ENCODE peak calls at places on chromosomes 6 and 20, in six cellular contexts. M, J, F, D, U and L are unnamed samples.

GRCh38 chr20:58651823-58652605 is 931 bp downstream of the STX16 start:
- DNase-seq in F (peak), D (peak), J (no peak), U (peak), M (peak), L (peak)

GRCh38 chr20:3803854-3804253 is 7.7 kb downstream of the CDC25B start:
- DNase-seq in U (no peak), M (no peak), J (no peak), D (no peak), F (no peak), L (no peak)

GRCh38 chr6:162899148-162899547 is 171.4 kb downstream of the PACRG start:
- DNase-seq in U (no peak), D (no peak), J (no peak), M (no peak), F (no peak), L (no peak)

GRCh38 chr20:60206259-60206658 is 248.0 kb downstream of the CDH26 start:
- DNase-seq in J (peak), D (no peak), F (no peak), U (peak), M (peak), L (no peak)

GRCh38 chr6:70669133-70669532 is 1.4 kb downstream of the SMAP1 start:
- DNase-seq in F (no peak), D (no peak), J (no peak), M (peak), U (no peak), L (no peak)

GRCh38 chr20:64188682-64189529 is 24.7 kb downstream of the MYT1 start:
- DNase-seq in J (no peak), U (peak), F (no peak), M (peak), D (no peak), L (no peak)

GRCh38 chr6:22133352-22133751 is 163.5 kb downstream of the PRL start:
- DNase-seq in M (no peak), D (no peak), U (no peak), J (no peak), F (no peak), L (no peak)

GRCh38 chr6:165877773-165878172 is 214.7 kb upstream of the PDE10A start:
- DNase-seq in M (no peak), J (no peak), F (no peak), U (no peak), D (no peak), L (no peak)

GRCh38 chr20:22729180-22729579 is 144.8 kb upstream of the FOXA2 start:
- DNase-seq in J (no peak), F (no peak), D (no peak), M (no peak), U (no peak), L (no peak)

GRCh38 chr6:2558861-2559811 is 191.6 kb downstream of the MYLK4 start:
- DNase-seq in U (no peak), M (no peak), J (no peak), D (no peak), F (no peak), L (no peak)

GRCh38 chr6:6315660-6316059 is 4.8 kb downstream of the F13A1 start:
- DNase-seq in F (no peak), J (no peak), M (peak), U (peak), D (no peak), L (no peak)

GRCh38 chr6:18121580-18122127 is 823 bp downstream of the NHLRC1 start:
- DNase-seq in M (no peak), F (no peak), U (no peak), D (no peak), J (no peak), L (no peak)
- H3K4me3 ChIP-seq in M (no peak), F (peak), U (no peak), D (peak), J (peak), L (no peak)

GRCh38 chr20:53940883-53941546 is 129.4 kb downstream of the BCAS1 start:
- DNase-seq in F (no peak), U (peak), M (peak), D (no peak), J (no peak), L (no peak)
- H3K4me3 ChIP-seq in F (peak), U (no peak), M (peak), D (no peak), J (no peak), L (peak)

GRCh38 chr6:3759656-3760245 is 8.2 kb upstream of the PXDC1 start:
- DNase-seq in F (no peak), M (peak), D (no peak), J (peak), U (peak), L (no peak)
- H3K4me3 ChIP-seq in F (no peak), M (no peak), D (no peak), J (no peak), U (no peak), L (no peak)

GRCh38 chr6:157585274-157586087 is 204.5 kb downstream of the ZDHHC14 start:
- DNase-seq in U (no peak), J (no peak), D (no peak), M (no peak), F (no peak), L (no peak)

GRCh38 chr6:157587127-157587729 is 206.2 kb downstream of the ZDHHC14 start:
- DNase-seq in U (no peak), D (no peak), M (no peak), F (no peak), J (no peak), L (no peak)

GRCh38 chr6:157586476-157587126 is 205.6 kb downstream of the ZDHHC14 start:
- DNase-seq in F (no peak), U (no peak), D (no peak), J (no peak), M (no peak), L (no peak)

GRCh38 chr6:157586088-157586414 is 205.1 kb downstream of the ZDHHC14 start:
- DNase-seq in F (no peak), U (no peak), M (no peak), D (no peak), J (no peak), L (no peak)

GRCh38 chr6:157584036-157584435 is 203.0 kb downstream of the ZDHHC14 start:
- DNase-seq in J (no peak), F (no peak), D (no peak), U (no peak), M (no peak), L (no peak)
- H3K4me3 ChIP-seq in J (no peak), F (no peak), D (no peak), U (no peak), M (no peak), L (no peak)